ENCODE peak calls at places on chromosomes 12 and 14, in four cellular contexts. A is COR-L47; U is stimulated activated CD8-positive, alpha-beta memory T cell treated with anti-CD3 and anti-CD28 coated beads, Interleukin-7, amount 100 ng/mL, for 24 hours; J is lung microvascular endothelial cell. W is an unnamed sample.

GRCh38 chr12:121214171-121214777 is 4.3 kb downstream of the P2RX4 start:
- DNase-seq in A (no peak), U (no peak), J (peak; percentile 61), W (peak; percentile 56)

GRCh38 chr14:104422301-104423223 is 157.0 kb upstream of the C14orf180 start:
- DNase-seq in A (no peak), U (no peak), J (no peak), W (no peak)

GRCh38 chr12:12735301-12735700 is 18.1 kb downstream of the CDKN1B start:
- DNase-seq in A (no peak), U (no peak), J (no peak), W (no peak)

GRCh38 chr12:27505771-27506170 is 18.2 kb upstream of the PPFIBP1 start:
- DNase-seq in A (no peak), U (no peak), J (peak; percentile 58), W (no peak)

GRCh38 chr12:6335451-6336078 is 6.3 kb downstream of the TNFRSF1A start:
- DNase-seq in A (no peak), U (peak; percentile 73), J (peak; percentile 79), W (peak; percentile 83)

GRCh38 chr14:104138098-104138890 is at the start of gene KIF26A:
- DNase-seq in A (peak; percentile 61), U (peak; percentile 18), J (peak; percentile 61), W (no peak)

GRCh38 chr12:26528943-26529342 is 304.1 kb downstream of the ITPR2 start:
- DNase-seq in A (no peak), U (no peak), J (no peak), W (no peak)

GRCh38 chr12:130104114-130104513 is 58.1 kb upstream of the FZD10 start:
- DNase-seq in A (no peak), U (no peak), J (no peak), W (no peak)

GRCh38 chr14:49950275-49951250 is 57.7 kb downstream of the ARF6 start:
- DNase-seq in A (peak; percentile 61), U (no peak), J (no peak), W (peak; percentile 16)

GRCh38 chr12:116962197-116962596 is 51.4 kb downstream of the FBXW8 start:
- DNase-seq in A (no peak), U (no peak), J (peak; percentile 20), W (no peak)

GRCh38 chr14:104794641-104795467 is 694 bp downstream of the AKT1 start:
- DNase-seq in A (no peak), U (no peak), J (peak; percentile 40), W (no peak)

GRCh38 chr12:112018571-112019237 is 5.5 kb downstream of the ERP29 start:
- DNase-seq in A (no peak), U (no peak), J (peak; percentile 6), W (no peak)

GRCh38 chr12:131928080-131928764 is 854 bp upstream of the PUS1 start:
- DNase-seq in A (no peak), U (no peak), J (peak; percentile 20), W (no peak)

GRCh38 chr14:90880282-90880681 is 64.1 kb upstream of the TTC7B start:
- DNase-seq in A (no peak), U (no peak), J (no peak), W (no peak)

GRCh38 chr12:50248406-50248805 is 34.9 kb downstream of the LIMA1 start:
- DNase-seq in A (no peak), U (no peak), J (no peak), W (no peak)

GRCh38 chr14:34297786-34298520 is 164.1 kb downstream of the SPTSSA start:
- DNase-seq in A (no peak), U (no peak), J (no peak), W (no peak)

GRCh38 chr12:72144553-72144952 is 127.6 kb upstream of the TRHDE start:
- DNase-seq in A (no peak), U (no peak), J (no peak), W (no peak)

GRCh38 chr14:67335781-67336180 is 23.8 kb downstream of the ATP6V1D start:
- DNase-seq in A (no peak), U (no peak), J (peak; percentile 62), W (no peak)

GRCh38 chr12:100058482-100059029 is 73.8 kb upstream of the ANKS1B start:
- DNase-seq in A (no peak), U (no peak), J (peak; percentile 34), W (peak; percentile 13)

GRCh38 chr14:106803379-106803778 is 1277.0 kb downstream of the TMEM121 start:
- DNase-seq in A (no peak), U (no peak), J (no peak), W (no peak)

GRCh38 chr12:26317942-26318565 is 122.7 kb downstream of the SSPN start:
- DNase-seq in A (no peak), U (no peak), J (peak; percentile 31), W (no peak)

GRCh38 chr14:63692309-63693020 is 35.4 kb downstream of the SGPP1 start:
- DNase-seq in A (no peak), U (no peak), J (no peak), W (no peak)

GRCh38 chr14:100037351-100037750 is 27.9 kb upstream of the EVL start:
- DNase-seq in A (no peak), U (no peak), J (peak; percentile 29), W (no peak)

GRCh38 chr12:29734299-29734698 is 49.4 kb downstream of the TMTC1 start:
- DNase-seq in A (no peak), U (no peak), J (no peak), W (no peak)

GRCh38 chr12:95718772-95719171 is 71.8 kb downstream of the NTN4 start:
- DNase-seq in A (no peak), U (no peak), J (no peak), W (no peak)

GRCh38 chr12:125773033-125773432 is 707.8 kb downstream of the AACS start:
- DNase-seq in A (peak; percentile 8), U (no peak), J (no peak), W (peak; percentile 51)

GRCh38 chr12:105960319-105961076 is 178.3 kb downstream of the NUAK1 start:
- DNase-seq in A (no peak), U (no peak), J (no peak), W (no peak)

GRCh38 chr14:57884175-57884574 is 18.3 kb upstream of the SLC35F4 start:
- DNase-seq in A (no peak), U (no peak), J (no peak), W (no peak)

GRCh38 chr14:24913026-24913425 is 136.9 kb downstream of the STXBP6 start:
- DNase-seq in A (no peak), U (no peak), J (no peak), W (no peak)

GRCh38 chr14:93033983-93034670 is 81.6 kb downstream of the ITPK1 start:
- DNase-seq in A (peak; percentile 48), U (peak; percentile 13), J (peak; percentile 34), W (no peak)

GRCh38 chr12:124484526-124484953 is 82.9 kb downstream of the NCOR2 start:
- DNase-seq in A (no peak), U (no peak), J (no peak), W (no peak)

GRCh38 chr12:29516431-29516875 is 19.0 kb upstream of the OVCH1 start:
- DNase-seq in A (no peak), U (no peak), J (no peak), W (peak; percentile 65)

W was measured in COLO829.